ENCODE peak calls at places on chromosomes 3 and 15, in four cellular contexts. Q is K562, Y is GM12891, B is GM12878. N is an unnamed sample.

GRCh38 chr3:117019082-117019713 is 309.6 kb downstream of the TUSC7 start:
- DNase-seq in Q (no peak), B (no peak), Y (peak; percentile 8), N (no peak)

GRCh38 chr3:70738310-70738681 is 425.9 kb upstream of the MDFIC2 start:
- DNase-seq in Y (no peak), B (no peak), Q (no peak), N (no peak)

GRCh38 chr3:105483476-105483875 is 116.8 kb downstream of the ALCAM start:
- DNase-seq in Q (no peak), Y (no peak), B (no peak), N (no peak)

GRCh38 chr3:152349397-152349796 is 80.7 kb downstream of the MBNL1 start:
- DNase-seq in Y (no peak), Q (no peak), B (no peak), N (no peak)

GRCh38 chr3:60086811-60087210 is 1037.0 kb upstream of the CFAP20DC start:
- DNase-seq in Y (no peak), B (peak; percentile 23), Q (peak; percentile 22), N (peak; percentile 28)

GRCh38 chr3:123348471-123349200 is 100.3 kb downstream of the ADCY5 start:
- DNase-seq in Q (no peak), B (no peak), Y (no peak), N (no peak)

GRCh38 chr3:143676021-143676420 is 172.2 kb downstream of the SLC9A9 start:
- DNase-seq in Y (no peak), Q (no peak), B (no peak), N (no peak)

GRCh38 chr15:78923480-78924360 is 21.1 kb downstream of the CTSH start:
- DNase-seq in Y (no peak), Q (no peak), B (no peak), N (no peak)

GRCh38 chr3:24519368-24520100 is 24.9 kb upstream of the THRB start:
- DNase-seq in Q (no peak), Y (no peak), B (peak; percentile 7), N (no peak)

GRCh38 chr3:58480309-58480708 is 11.6 kb upstream of the KCTD6 start:
- DNase-seq in B (no peak), Q (no peak), Y (no peak), N (no peak)

GRCh38 chr15:56672721-56673120 is 60.6 kb downstream of the ZNF280D start:
- DNase-seq in Y (no peak), B (no peak), Q (no peak), N (no peak)

GRCh38 chr3:144185291-144185690 is 213.7 kb downstream of the DIPK2A start:
- DNase-seq in Q (no peak), B (no peak), Y (no peak), N (no peak)

GRCh38 chr3:141275032-141275422 is 43.4 kb downstream of the PXYLP1 start:
- DNase-seq in B (no peak), Y (no peak), Q (no peak), N (no peak)

GRCh38 chr3:160587105-160587504 is 21.7 kb upstream of the KPNA4 start:
- DNase-seq in Q (no peak), Y (no peak), B (no peak), N (no peak)

GRCh38 chr15:44879066-44879465 is 77.4 kb upstream of the TERB2 start:
- DNase-seq in B (no peak), Q (no peak), Y (no peak), N (no peak)

GRCh38 chr3:184284696-184285095 is 8.9 kb downstream of the ECE2 start:
- DNase-seq in Q (peak; percentile 75), Y (peak; percentile 41), B (no peak), N (peak; percentile 62)

GRCh38 chr15:85838655-85839054 is 43.9 kb upstream of the KLHL25 start:
- DNase-seq in Y (no peak), Q (no peak), B (no peak), N (no peak)

GRCh38 chr3:100099621-100100020 is 14.7 kb downstream of the FILIP1L start:
- DNase-seq in B (no peak), Q (no peak), Y (no peak), N (no peak)

GRCh38 chr3:186360779-186361178 is 1.3 kb downstream of the DGKG start:
- DNase-seq in B (no peak), Q (no peak), Y (no peak), N (peak; percentile 53)

DNA sequence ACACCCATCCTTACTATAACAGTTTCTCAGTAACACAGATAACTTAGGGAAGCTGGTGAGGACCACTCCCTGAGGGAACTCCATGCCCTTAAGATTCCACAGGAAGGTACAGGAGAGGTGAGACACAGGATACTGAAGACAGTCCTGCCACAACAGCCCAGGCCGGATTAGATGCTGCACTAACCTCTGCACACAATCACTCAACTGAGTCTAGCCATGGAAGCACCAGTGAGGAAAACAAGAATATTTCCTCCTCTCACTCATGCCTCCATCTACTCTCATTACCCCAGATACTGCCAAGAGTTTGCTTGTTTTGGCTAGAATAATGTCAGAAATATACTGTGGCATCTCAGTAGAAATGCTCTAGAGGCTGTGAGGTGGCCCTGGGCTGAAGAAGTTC is 3.7 kb downstream of the ANO10 start:
- DNase-seq in Y (no peak), Q (no peak), B (no peak), N (no peak)
- TF ChIP-seq SPI1 in Y (no peak), Q (no peak), B (no peak), N (no peak)

GRCh38 chr3:41330465-41330864 is 131.2 kb downstream of the CTNNB1 start:
- DNase-seq in B (no peak), Q (no peak), Y (no peak), N (no peak)
- TF ChIP-seq SPI1 in B (no peak), Q (no peak), Y (no peak), N (no peak)

GRCh38 chr3:46668591-46668990 is 24.9 kb downstream of the ALS2CL start:
- DNase-seq in B (no peak), Y (peak; percentile 2), Q (no peak), N (no peak)
- TF ChIP-seq SPI1 in B (no peak), Y (no peak), Q (no peak), N (no peak)

GRCh38 chr3:127915937-127916480 is 977 bp downstream of the KBTBD12 start:
- DNase-seq in Q (no peak), B (no peak), Y (no peak), N (no peak)

GRCh38 chr3:127925384-127925783 is 10.4 kb downstream of the KBTBD12 start:
- DNase-seq in B (peak; percentile 12), Y (no peak), Q (no peak), N (no peak)

GRCh38 chr3:127915115-127915936 is at the start of gene KBTBD12:
- DNase-seq in B (no peak), Y (peak; percentile 38), Q (no peak), N (no peak)

DNA sequence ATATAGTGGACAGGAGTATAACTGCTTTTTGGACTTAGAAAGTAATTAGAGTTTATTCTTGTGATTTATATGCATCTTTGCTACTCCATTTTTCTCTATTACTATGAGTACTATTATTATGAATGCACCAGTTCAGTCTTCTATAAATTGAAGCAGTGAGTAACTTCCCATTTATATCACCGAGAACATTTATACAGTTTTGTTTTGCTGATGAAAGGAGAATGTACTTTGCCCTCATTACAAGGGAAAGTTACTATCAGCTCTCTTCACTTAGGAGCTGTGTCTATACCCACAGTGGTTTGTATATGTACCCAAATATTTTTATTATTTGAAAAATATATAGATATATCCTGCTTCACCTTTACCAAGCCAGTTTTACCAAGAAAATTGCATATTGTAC is 5.7 kb downstream of the KBTBD12 start:
- DNase-seq in Y (no peak), Q (no peak), B (no peak), N (no peak)
- TF ChIP-seq SPI1 in Y (no peak), Q (no peak), B (no peak), N (no peak)

N was measured in HL-60.